ENCODE peak calls at places on chromosome 4, in four cellular contexts. G, V, W and D are unnamed samples.
A peak's percentile ranks its signal among the peaks of the same experiment; 100 is the strongest.

GRCh38 chr4:96016615-96017299 is 176.9 kb downstream of the PDHA2 start:
- DNase-seq in G (no peak), V (peak; percentile 18), W (peak; percentile 87), D (peak; percentile 61)

GRCh38 chr4:76375703-76376102 is 45.2 kb downstream of the CCDC158 start:
- DNase-seq in W (no peak), G (no peak), V (no peak), D (no peak)

GRCh38 chr4:107482546-107482945 is 237.5 kb downstream of the PAPSS1 start:
- DNase-seq in G (no peak), V (no peak), W (no peak), D (no peak)

GRCh38 chr4:141721174-141721573 is 84.8 kb downstream of the IL15 start:
- DNase-seq in W (no peak), G (no peak), V (no peak), D (no peak)

GRCh38 chr4:78691971-78692814 is 84.0 kb upstream of the BMP2K start:
- DNase-seq in W (no peak), V (no peak), G (no peak), D (no peak)

GRCh38 chr4:3387943-3388348 is 53.8 kb upstream of the HGFAC start:
- DNase-seq in W (peak; percentile 88), G (no peak), V (no peak), D (peak; percentile 25)

GRCh38 chr4:80365928-80366327 is 30.4 kb downstream of the CFAP299 start:
- DNase-seq in W (peak; percentile 64), G (peak; percentile 64), V (peak; percentile 63), D (peak; percentile 64)

GRCh38 chr4:19945501-19945900 is 306.2 kb upstream of the SLIT2 start:
- DNase-seq in G (no peak), V (no peak), W (no peak), D (peak; percentile 66)

GRCh38 chr4:67881226-67881625 is 2.6 kb downstream of the TMPRSS11D start:
- DNase-seq in W (no peak), G (no peak), V (no peak), D (peak; percentile 14)

GRCh38 chr4:109973529-109973905 is 60.8 kb downstream of the EGF start:
- DNase-seq in V (no peak), G (no peak), W (no peak), D (no peak)

GRCh38 chr4:10608501-10609219 is 75.9 kb downstream of the CLNK start:
- DNase-seq in W (no peak), V (no peak), G (no peak), D (peak; percentile 56)

GRCh38 chr4:116016201-116016600 is 902.8 kb upstream of the NDST4 start:
- DNase-seq in W (peak; percentile 96), G (peak; percentile 12), V (peak; percentile 54), D (peak; percentile 18)

GRCh38 chr4:2534904-2535385 is 1.5 kb upstream of the FAM193A start:
- DNase-seq in V (no peak), W (no peak), G (no peak), D (peak; percentile 8)

GRCh38 chr4:150546286-150546685 is 35.7 kb upstream of the MAB21L2 start:
- DNase-seq in W (no peak), V (no peak), G (no peak), D (no peak)

GRCh38 chr4:185716008-185716976 is 95.7 kb downstream of the SORBS2 start:
- DNase-seq in G (no peak), V (no peak), W (no peak), D (no peak)

DNA sequence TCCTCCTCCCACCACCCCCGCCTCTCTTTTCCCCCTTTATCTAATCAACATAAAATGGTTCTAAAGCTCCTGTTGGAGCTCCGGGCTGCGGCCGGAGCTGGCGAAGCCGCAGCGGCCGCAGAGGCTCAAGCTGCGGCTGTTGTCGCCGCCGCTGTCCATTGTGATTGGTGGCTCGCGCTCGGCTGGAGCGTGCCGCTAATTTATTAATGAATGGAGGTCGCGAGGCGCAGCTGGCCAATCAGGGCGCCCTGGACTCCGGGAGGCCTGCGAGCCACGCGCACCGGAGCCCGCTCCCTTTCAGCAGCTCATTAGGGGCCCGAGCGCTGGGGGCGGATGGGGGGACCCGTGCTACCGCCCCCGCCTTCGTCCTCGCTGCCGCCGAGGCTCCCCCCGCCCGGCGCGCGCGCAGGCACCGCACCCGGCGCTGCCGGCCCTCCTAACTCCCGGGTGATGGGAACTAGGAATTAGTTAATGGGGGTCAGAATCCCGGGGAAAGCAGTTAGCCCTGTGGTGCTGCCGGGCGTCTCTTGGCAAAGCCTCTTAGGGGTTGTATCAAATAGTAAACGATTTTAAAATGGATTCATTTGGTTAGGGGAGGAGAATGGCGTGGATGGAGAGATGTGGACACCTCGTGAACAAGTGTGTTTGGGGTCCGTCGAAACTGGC is 554 bp upstream of the NEUROG2 start:
- DNase-seq in G (peak; percentile 85), W (no peak), V (peak; percentile 54), D (no peak)
- TF ChIP-seq EZH2 in G (peak; percentile 83), W (no peak), V (no peak), D (no peak)

GRCh38 chr4:154417358-154417673 is 74.3 kb downstream of the DCHS2 start:
- DNase-seq in G (no peak), V (no peak), W (no peak), D (no peak)

GRCh38 chr4:154415313-154415712 is 76.3 kb downstream of the DCHS2 start:
- DNase-seq in W (no peak), V (no peak), G (peak; percentile 51), D (no peak)

GRCh38 chr4:154421618-154422017 is 70.0 kb downstream of the DCHS2 start:
- DNase-seq in W (no peak), V (no peak), G (no peak), D (no peak)

GRCh38 chr4:154414796-154415195 is 76.8 kb downstream of the DCHS2 start:
- DNase-seq in V (no peak), W (no peak), G (no peak), D (no peak)

DNA sequence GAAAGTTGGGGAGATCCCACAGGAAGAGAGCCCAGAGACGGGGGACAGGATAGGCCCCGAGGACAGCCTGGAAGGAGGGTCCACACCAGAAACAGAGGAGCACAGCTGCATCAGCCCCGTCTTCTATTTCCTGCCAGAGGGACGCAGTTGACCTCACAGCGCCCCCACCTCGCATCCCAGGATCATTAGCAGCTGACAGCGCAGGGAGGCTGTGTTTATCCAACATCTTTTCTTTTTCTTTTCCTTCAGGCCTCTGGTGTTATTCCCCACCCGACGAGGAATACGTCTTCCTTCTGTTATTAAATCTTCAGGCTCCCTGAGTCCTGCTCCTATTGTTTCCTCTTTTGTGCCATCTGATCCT is 75.4 kb downstream of the DCHS2 start:
- DNase-seq in V (no peak), G (peak; percentile 76), W (no peak), D (peak; percentile 1)
- H3K4me3 ChIP-seq in V (no peak overlapping the region), G (peak overlapping the region; percentile 67), W (peak overlapping the region; percentile 46), D (peak overlapping the region; percentile 57)

GRCh38 chr4:53004497-53005148 is 142.5 kb downstream of the RASL11B start:
- DNase-seq in W (no peak), G (no peak), V (no peak), D (no peak)
- TF ChIP-seq EZH2 in W (no peak), G (no peak), V (no peak), D (no peak)

DNA sequence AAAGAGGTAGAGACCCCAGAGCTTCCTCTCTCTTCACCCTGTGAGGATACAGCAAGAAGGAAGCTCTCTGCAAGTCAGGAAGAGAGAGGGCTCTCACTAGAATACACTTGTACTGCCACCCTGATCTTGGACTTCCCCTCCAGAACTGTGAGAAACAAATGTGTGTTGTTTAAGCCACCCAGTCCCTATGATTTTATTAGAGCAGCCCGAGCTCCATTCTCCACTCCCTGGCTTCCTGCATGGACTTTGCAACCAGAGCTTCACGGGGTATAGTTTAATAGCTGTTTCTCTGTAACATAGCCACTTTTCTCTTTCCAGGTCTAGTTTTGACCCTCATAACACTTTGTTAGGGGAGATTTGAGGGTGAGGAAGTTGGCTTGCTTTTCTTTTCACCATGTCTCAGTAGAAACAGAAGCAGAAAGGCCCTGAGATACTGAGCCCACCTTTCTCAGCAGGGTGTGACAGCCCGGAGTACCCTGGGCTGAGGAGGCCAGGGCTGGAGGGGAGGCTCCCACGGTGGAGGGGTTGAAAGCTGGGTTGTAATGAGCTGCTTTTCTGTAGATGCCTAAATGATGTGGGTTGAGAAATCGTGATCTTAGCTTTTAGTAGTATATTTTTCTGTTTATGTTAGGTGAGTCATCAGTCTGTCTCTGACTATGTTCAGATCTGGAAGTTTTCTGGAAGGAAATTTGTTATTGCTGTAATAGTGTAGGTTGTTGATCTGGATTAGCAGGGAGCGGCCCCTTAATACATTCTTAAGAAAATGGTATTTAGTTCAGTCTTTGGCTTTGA is 118.6 kb downstream of the PTTG2 start:
- DNase-seq in G (no peak), W (peak; percentile 74), V (no peak), D (peak; percentile 95)
- H3K4me3 ChIP-seq in G (no peak overlapping the region), W (no peak overlapping the region), V (no peak overlapping the region), D (no peak overlapping the region)